ENCODE peak calls at places on chromosome 13, in eight cellular contexts. F is GM03348; B is dermis blood vessel endothelial cell; T is NCI-H2081; Y is effector CD8-positive, alpha-beta T cell; J is bronchial epithelial cell; O is nephron progenitor cell; R is spleen. P is an unnamed sample.

GRCh38 chr13:76687467-76687866 is 198.7 kb downstream of the KCTD12 start:
- DNase-seq in F (no peak), B (peak; percentile 22), T (no peak), Y (no peak), J (no peak), O (no peak), R (no peak), P (no peak)

GRCh38 chr13:40103864-40104263 is 448.4 kb downstream of the COG6 start:
- DNase-seq in F (no peak), B (no peak), T (no peak), Y (no peak), J (peak; percentile 76), O (no peak), R (no peak), P (no peak)

GRCh38 chr13:51929699-51930098 is 67.9 kb downstream of the CCDC70 start:
- DNase-seq in F (no peak), B (no peak), T (no peak), Y (no peak), J (no peak), O (no peak), R (no peak), P (no peak)

GRCh38 chr13:113880651-113881611 is 17.1 kb upstream of the GAS6 start:
- DNase-seq in F (no peak), B (peak; percentile 61), T (no peak), Y (no peak), J (peak; percentile 14), O (no peak), R (no peak), P (no peak)

GRCh38 chr13:31675521-31675953 is 63.8 kb upstream of the RXFP2 start:
- DNase-seq in F (peak; percentile 62), B (no peak), T (no peak), Y (no peak), J (no peak), O (no peak), R (no peak), P (no peak)

GRCh38 chr13:100986571-100986970 is 312.0 kb upstream of the TMTC4 start:
- DNase-seq in F (no peak), B (no peak), T (no peak), Y (no peak), J (no peak), O (no peak), R (no peak), P (no peak)

GRCh38 chr13:112069063-112069726 is 2.2 kb downstream of the SOX1 start:
- DNase-seq in F (no peak), B (no peak), T (no peak), Y (no peak), J (no peak), O (peak; percentile 27), R (peak; percentile 47), P (no peak)

GRCh38 chr13:36685912-36686311 is 12.1 kb downstream of the SERTM1 start:
- DNase-seq in F (peak; percentile 4), B (no peak), T (no peak), Y (no peak), J (peak; percentile 56), O (no peak), R (no peak), P (no peak)

GRCh38 chr13:35768551-35768950 is 292.1 kb upstream of the MAB21L1 start:
- DNase-seq in F (peak; percentile 37), B (no peak), T (no peak), Y (no peak), J (no peak), O (no peak), R (no peak), P (no peak)

GRCh38 chr13:60448907-60449510 is 52.0 kb downstream of the TDRD3 start:
- DNase-seq in F (peak; percentile 58), B (peak; percentile 78), T (peak; percentile 15), Y (no peak), J (peak; percentile 63), O (peak; percentile 16), R (no peak), P (no peak)

GRCh38 chr13:51347099-51347498 is 7.6 kb downstream of the SERPINE3 start:
- DNase-seq in F (no peak), B (no peak), T (no peak), Y (no peak), J (no peak), O (no peak), R (no peak), P (no peak)

GRCh38 chr13:92224825-92225224 is 826.4 kb downstream of the GPC5 start:
- DNase-seq in F (no peak), B (no peak), T (no peak), Y (no peak), J (no peak), O (no peak), R (no peak), P (no peak)

GRCh38 chr13:44303681-44304432 is 69.8 kb upstream of the SERP2 start:
- DNase-seq in F (no peak), B (no peak), T (no peak), Y (no peak), J (no peak), O (no peak), R (no peak), P (peak; percentile 82)

GRCh38 chr13:27355894-27356293 is 68.5 kb upstream of the GTF3A start:
- DNase-seq in F (no peak), B (no peak), T (no peak), Y (no peak), J (no peak), O (peak; percentile 26), R (no peak), P (no peak)

GRCh38 chr13:114269281-114269770 is 12.1 kb upstream of the UPF3A start:
- DNase-seq in F (no peak), B (no peak), T (no peak), Y (no peak), J (no peak), O (no peak), R (no peak), P (no peak)

GRCh38 chr13:44605711-44606110 is 29.6 kb upstream of the TSC22D1 start:
- DNase-seq in F (peak; percentile 14), B (no peak), T (no peak), Y (no peak), J (no peak), O (no peak), R (no peak), P (no peak)

GRCh38 chr13:112713517-112714253 is 23.8 kb downstream of the ATP11A start:
- DNase-seq in F (no peak), B (no peak), T (no peak), Y (no peak), J (no peak), O (no peak), R (peak; percentile 18), P (peak; percentile 57)

GRCh38 chr13:25231537-25231936 is 55.8 kb downstream of the MTMR6 start:
- DNase-seq in F (no peak), B (no peak), T (no peak), Y (no peak), J (no peak), O (no peak), R (no peak), P (no peak)

GRCh38 chr13:31987535-31988170 is 43.9 kb upstream of the FRY start:
- DNase-seq in F (no peak), B (no peak), T (no peak), Y (no peak), J (no peak), O (no peak), R (no peak), P (no peak)

GRCh38 chr13:51315658-51316057 is 23.8 kb upstream of the SERPINE3 start:
- DNase-seq in F (no peak), B (no peak), T (no peak), Y (no peak), J (no peak), O (no peak), R (no peak), P (no peak)

GRCh38 chr13:48165063-48165462 is 67.9 kb upstream of the ITM2B start:
- DNase-seq in F (no peak), B (no peak), T (no peak), Y (no peak), J (peak; percentile 59), O (no peak), R (no peak), P (no peak)

GRCh38 chr13:37869756-37870488 is at the start of gene TRPC4:
- DNase-seq in F (peak; percentile 78), B (no peak), T (peak; percentile 27), Y (no peak), J (peak; percentile 41), O (peak; percentile 65), R (peak; percentile 67), P (peak; percentile 83)

GRCh38 chr13:59633290-59633689 is 530.4 kb downstream of the DIAPH3 start:
- DNase-seq in F (no peak), B (peak; percentile 87), T (no peak), Y (no peak), J (no peak), O (no peak), R (peak; percentile 70), P (no peak)

GRCh38 chr13:33524086-33524485 is 238.5 kb upstream of the STARD13 start:
- DNase-seq in F (peak; percentile 36), B (peak; percentile 20), T (no peak), Y (no peak), J (no peak), O (no peak), R (no peak), P (no peak)

GRCh38 chr13:97627566-97627965 is 193.6 kb downstream of the RAP2A start:
- DNase-seq in F (peak; percentile 74), B (no peak), T (no peak), Y (no peak), J (peak; percentile 53), O (peak; percentile 36), R (no peak), P (peak; percentile 77)

GRCh38 chr13:105338044-105338443 is 1197.4 kb downstream of the EFNB2 start:
- DNase-seq in F (no peak), B (no peak), T (no peak), Y (no peak), J (no peak), O (no peak), R (no peak), P (no peak)

GRCh38 chr13:110911880-110912279 is 3.0 kb downstream of the ANKRD10 start:
- DNase-seq in F (no peak), B (no peak), T (no peak), Y (no peak), J (peak; percentile 78), O (no peak), R (no peak), P (no peak)

GRCh38 chr13:67549331-67549730 is 319.2 kb upstream of the PCDH9 start:
- DNase-seq in F (no peak), B (no peak), T (no peak), Y (no peak), J (peak; percentile 3), O (no peak), R (no peak), P (no peak)

GRCh38 chr13:64410654-64411053 is 2819.5 kb downstream of the PCDH9 start:
- DNase-seq in F (no peak), B (no peak), T (no peak), Y (no peak), J (no peak), O (no peak), R (peak; percentile 54), P (no peak)

GRCh38 chr13:114315074-114315785 is 927 bp downstream of the CHAMP1 start:
- DNase-seq in F (no peak), B (peak; percentile 7), T (no peak), Y (no peak), J (no peak), O (no peak), R (no peak), P (no peak)

GRCh38 chr13:22455036-22455435 is 725.7 kb upstream of the SGCG start:
- DNase-seq in F (no peak), B (no peak), T (no peak), Y (no peak), J (no peak), O (no peak), R (no peak), P (no peak)

GRCh38 chr13:29689548-29689947 is 94.1 kb upstream of the SLC7A1 start:
- DNase-seq in F (no peak), B (no peak), T (no peak), Y (no peak), J (no peak), O (no peak), R (no peak), P (no peak)

GRCh38 chr13:47087841-47088240 is 191.0 kb upstream of the HTR2A start:
- DNase-seq in F (peak; percentile 42), B (no peak), T (no peak), Y (no peak), J (no peak), O (no peak), R (no peak), P (no peak)

GRCh38 chr13:89454736-89455135 is 1783.6 kb downstream of the SLITRK5 start:
- DNase-seq in F (no peak), B (no peak), T (no peak), Y (no peak), J (peak; percentile 68), O (no peak), R (no peak), P (no peak)